ENCODE peak calls at places on chromosome X, in seven cellular contexts. V is activated CD4-positive, CD25-positive, alpha-beta regulatory T cell treated with anti-CD3 and anti-CD28 coated beads, Interleukin-2, amount 50 U/mL, for 72 hours; I is cerebellum; L is GM23248; Q is testis; R is CD4-positive, alpha-beta T cell; P is lower lobe of right lung. X is an unnamed sample.

GRCh38 chrX:138865093-138865649 is 153.7 kb upstream of the FGF13 start:
- DNase-seq in V (no peak), Q (no peak), R (no peak), P (no peak), I (no peak), L (no peak), X (no peak)

GRCh38 chrX:115898382-115899001 is 272.1 kb upstream of the AGTR2 start:
- DNase-seq in V (no peak), Q (no peak), I (peak; percentile 50), L (no peak), P (no peak), R (no peak), X (no peak)

GRCh38 chrX:17590892-17591740 is 146.2 kb upstream of the SCML1 start:
- DNase-seq in R (no peak), V (no peak), L (peak; percentile 79), I (peak; percentile 41), Q (peak; percentile 71), P (peak; percentile 48), X (no peak)

GRCh38 chrX:150548684-150549083 is 19.7 kb upstream of the MTM1 start:
- DNase-seq in I (no peak), P (no peak), R (no peak), L (peak; percentile 65), Q (no peak), V (no peak), X (no peak)

GRCh38 chrX:30060718-30061117 is 154.6 kb upstream of the MAGEB2 start:
- DNase-seq in P (no peak), V (no peak), L (peak; percentile 16), I (no peak), Q (peak; percentile 13), R (no peak), X (no peak)

GRCh38 chrX:41258871-41259270 is 75.1 kb upstream of the DDX3X start:
- DNase-seq in V (no peak), R (no peak), I (no peak), P (no peak), Q (no peak), L (no peak), X (no peak)

GRCh38 chrX:133045986-133046385 is 50.9 kb downstream of the USP26 start:
- DNase-seq in R (no peak), V (no peak), L (peak; percentile 15), I (no peak), P (no peak), Q (no peak), X (no peak)

GRCh38 chrX:45775462-45775861 is 574.8 kb upstream of the DIPK2B start:
- DNase-seq in Q (no peak), I (no peak), L (peak; percentile 87), V (no peak), R (no peak), P (no peak), X (no peak)

GRCh38 chrX:14802943-14803710 is 69.7 kb downstream of the FANCB start:
- DNase-seq in Q (no peak), V (no peak), P (no peak), L (peak; percentile 49), I (no peak), R (no peak), X (no peak)

GRCh38 chrX:53263597-53264094 is 17.7 kb downstream of the IQSEC2 start:
- DNase-seq in P (no peak), L (peak; percentile 88), V (peak; percentile 41), Q (no peak), R (no peak), I (no peak), X (no peak)

GRCh38 chrX:109959356-109959871 is 43.5 kb upstream of the TMEM164 start:
- DNase-seq in R (no peak), P (no peak), L (peak; percentile 24), V (no peak), Q (no peak), I (no peak), X (no peak)

GRCh38 chrX:67536564-67536963 is 7.3 kb upstream of the AR start:
- DNase-seq in L (no peak), P (no peak), Q (no peak), R (no peak), V (no peak), I (no peak), X (no peak)

GRCh38 chrX:40434947-40435346 is 145.8 kb upstream of the ATP6AP2 start:
- DNase-seq in R (no peak), I (no peak), P (no peak), V (no peak), Q (peak; percentile 17), L (peak; percentile 20), X (no peak)

GRCh38 chrX:95662200-95662599 is 1022.4 kb upstream of the DIAPH2 start:
- DNase-seq in I (no peak), L (no peak), R (no peak), V (no peak), P (no peak), Q (no peak), X (no peak)

GRCh38 chrX:94932278-94932965 is 1258.4 kb downstream of the FAM133A start:
- DNase-seq in L (no peak), P (no peak), R (no peak), I (no peak), Q (no peak), V (no peak), X (no peak)